ENCODE peak calls at places on chromosome 5, in four cellular contexts. One of them, this sample, is unnamed.

GRCh38 chr5:163529698-163530097 is 24.3 kb downstream of the MAT2B start:
- DNase-seq in Peyer's patch: no peak
- DNase-seq in cardiac muscle cell: peak
- DNase-seq in NCI-H446: no peak
- DNase-seq in this sample: no peak

GRCh38 chr5:10601246-10602030 is 37.6 kb downstream of the ANKRD33B start:
- DNase-seq in cardiac muscle cell: peak
- DNase-seq in NCI-H446: peak
- DNase-seq in Peyer's patch: peak
- DNase-seq in this sample: peak

GRCh38 chr5:159837860-159838259 is 78.4 kb upstream of the ADRA1B start:
- DNase-seq in Peyer's patch: no peak
- DNase-seq in cardiac muscle cell: no peak
- DNase-seq in NCI-H446: no peak
- DNase-seq in this sample: no peak

GRCh38 chr5:35859101-35859661 is 2.5 kb downstream of the IL7R start:
- DNase-seq in NCI-H446: no peak
- DNase-seq in Peyer's patch: no peak
- DNase-seq in cardiac muscle cell: peak
- DNase-seq in this sample: peak

GRCh38 chr5:181187500-181188213 is 17.3 kb downstream of the TRIM7 start:
- DNase-seq in cardiac muscle cell: peak
- DNase-seq in Peyer's patch: peak
- DNase-seq in NCI-H446: no peak
- DNase-seq in this sample: peak

GRCh38 chr5:176817864-176818377 is 7.6 kb downstream of the UNC5A start:
- DNase-seq in NCI-H446: peak
- DNase-seq in cardiac muscle cell: peak
- DNase-seq in Peyer's patch: no peak
- DNase-seq in this sample: peak

GRCh38 chr5:138944527-138945322 is 69.6 kb upstream of the LRRTM2 start:
- DNase-seq in Peyer's patch: peak
- DNase-seq in cardiac muscle cell: peak
- DNase-seq in NCI-H446: no peak
- DNase-seq in this sample: no peak

GRCh38 chr5:131270809-131271208 is 7.0 kb downstream of the CDC42SE2 start:
- DNase-seq in cardiac muscle cell: no peak
- DNase-seq in Peyer's patch: no peak
- DNase-seq in NCI-H446: no peak
- DNase-seq in this sample: no peak

GRCh38 chr5:9861664-9862256 is 231.6 kb upstream of the TAS2R1 start:
- DNase-seq in Peyer's patch: no peak
- DNase-seq in cardiac muscle cell: no peak
- DNase-seq in NCI-H446: no peak
- DNase-seq in this sample: no peak

GRCh38 chr5:168047669-168048111 is 243.8 kb upstream of the WWC1 start:
- DNase-seq in NCI-H446: no peak
- DNase-seq in cardiac muscle cell: peak
- DNase-seq in Peyer's patch: no peak
- DNase-seq in this sample: peak